ENCODE peak calls at places on chromosome 17, in six cellular contexts. One of them, this sample, is unnamed.

GRCh38 chr17:76075364-76076099 is 951 bp downstream of the GALR2 start:
- ATAC-seq in activated naive CD4-positive, alpha-beta T cell treated with anti-CD3 and anti-CD28 coated beads, Interleukin-2, amount 50 U/mL, for 72 hours: no peak
- ATAC-seq in effector memory CD8-positive, alpha-beta T cell: no peak
- ATAC-seq in activated naive CD8-positive, alpha-beta T cell treated with anti-CD3 and anti-CD28 coated beads, Interleukin-2, amount 50 U/mL, for 24 hours: no peak
- ATAC-seq in T-cell: no peak
- ATAC-seq in left lung: no peak
- ATAC-seq in this sample: no peak

GRCh38 chr17:80204626-80205468 is 15.3 kb downstream of the SGSH start:
- ATAC-seq in activated naive CD4-positive, alpha-beta T cell treated with anti-CD3 and anti-CD28 coated beads, Interleukin-2, amount 50 U/mL, for 72 hours: no peak
- ATAC-seq in effector memory CD8-positive, alpha-beta T cell: no peak
- ATAC-seq in activated naive CD8-positive, alpha-beta T cell treated with anti-CD3 and anti-CD28 coated beads, Interleukin-2, amount 50 U/mL, for 24 hours: no peak
- ATAC-seq in T-cell: no peak
- ATAC-seq in left lung: no peak
- ATAC-seq in this sample: peak

GRCh38 chr17:43661699-43662431 is at the start of gene MEOX1:
- ATAC-seq in activated naive CD4-positive, alpha-beta T cell treated with anti-CD3 and anti-CD28 coated beads, Interleukin-2, amount 50 U/mL, for 72 hours: peak
- ATAC-seq in effector memory CD8-positive, alpha-beta T cell: peak
- ATAC-seq in activated naive CD8-positive, alpha-beta T cell treated with anti-CD3 and anti-CD28 coated beads, Interleukin-2, amount 50 U/mL, for 24 hours: peak
- ATAC-seq in T-cell: no peak
- ATAC-seq in left lung: no peak
- ATAC-seq in this sample: peak

GRCh38 chr17:28598389-28598788 is 436 bp downstream of the SPAG5 start:
- ATAC-seq in activated naive CD4-positive, alpha-beta T cell treated with anti-CD3 and anti-CD28 coated beads, Interleukin-2, amount 50 U/mL, for 72 hours: no peak
- ATAC-seq in effector memory CD8-positive, alpha-beta T cell: no peak
- ATAC-seq in activated naive CD8-positive, alpha-beta T cell treated with anti-CD3 and anti-CD28 coated beads, Interleukin-2, amount 50 U/mL, for 24 hours: peak
- ATAC-seq in T-cell: no peak
- ATAC-seq in left lung: no peak
- ATAC-seq in this sample: no peak

GRCh38 chr17:79024901-79025737 is 1.1 kb downstream of the C1QTNF1 start:
- ATAC-seq in activated naive CD4-positive, alpha-beta T cell treated with anti-CD3 and anti-CD28 coated beads, Interleukin-2, amount 50 U/mL, for 72 hours: no peak
- ATAC-seq in effector memory CD8-positive, alpha-beta T cell: no peak
- ATAC-seq in activated naive CD8-positive, alpha-beta T cell treated with anti-CD3 and anti-CD28 coated beads, Interleukin-2, amount 50 U/mL, for 24 hours: no peak
- ATAC-seq in T-cell: no peak
- ATAC-seq in left lung: no peak
- ATAC-seq in this sample: no peak

GRCh38 chr17:33154869-33155455 is 138.1 kb downstream of the ASIC2 start:
- ATAC-seq in activated naive CD4-positive, alpha-beta T cell treated with anti-CD3 and anti-CD28 coated beads, Interleukin-2, amount 50 U/mL, for 72 hours: no peak
- ATAC-seq in effector memory CD8-positive, alpha-beta T cell: no peak
- ATAC-seq in activated naive CD8-positive, alpha-beta T cell treated with anti-CD3 and anti-CD28 coated beads, Interleukin-2, amount 50 U/mL, for 24 hours: no peak
- ATAC-seq in T-cell: no peak
- ATAC-seq in left lung: no peak
- ATAC-seq in this sample: no peak

GRCh38 chr17:67016039-67016762 is 28.2 kb upstream of the CACNG1 start:
- ATAC-seq in activated naive CD4-positive, alpha-beta T cell treated with anti-CD3 and anti-CD28 coated beads, Interleukin-2, amount 50 U/mL, for 72 hours: no peak
- ATAC-seq in effector memory CD8-positive, alpha-beta T cell: no peak
- ATAC-seq in activated naive CD8-positive, alpha-beta T cell treated with anti-CD3 and anti-CD28 coated beads, Interleukin-2, amount 50 U/mL, for 24 hours: no peak
- ATAC-seq in T-cell: no peak
- ATAC-seq in left lung: no peak
- ATAC-seq in this sample: no peak

GRCh38 chr17:82205720-82206508 is 6.7 kb downstream of the CCDC57 start:
- ATAC-seq in activated naive CD4-positive, alpha-beta T cell treated with anti-CD3 and anti-CD28 coated beads, Interleukin-2, amount 50 U/mL, for 72 hours: peak
- ATAC-seq in effector memory CD8-positive, alpha-beta T cell: peak
- ATAC-seq in activated naive CD8-positive, alpha-beta T cell treated with anti-CD3 and anti-CD28 coated beads, Interleukin-2, amount 50 U/mL, for 24 hours: peak
- ATAC-seq in T-cell: peak
- ATAC-seq in left lung: peak
- ATAC-seq in this sample: peak

GRCh38 chr17:1390422-1391367 is 9.3 kb downstream of the YWHAE start:
- ATAC-seq in activated naive CD4-positive, alpha-beta T cell treated with anti-CD3 and anti-CD28 coated beads, Interleukin-2, amount 50 U/mL, for 72 hours: no peak
- ATAC-seq in effector memory CD8-positive, alpha-beta T cell: no peak
- ATAC-seq in activated naive CD8-positive, alpha-beta T cell treated with anti-CD3 and anti-CD28 coated beads, Interleukin-2, amount 50 U/mL, for 24 hours: no peak
- ATAC-seq in T-cell: no peak
- ATAC-seq in left lung: peak
- ATAC-seq in this sample: peak

GRCh38 chr17:81910840-81911276 is 341 bp downstream of the PCYT2 start:
- ATAC-seq in activated naive CD4-positive, alpha-beta T cell treated with anti-CD3 and anti-CD28 coated beads, Interleukin-2, amount 50 U/mL, for 72 hours: no peak
- ATAC-seq in effector memory CD8-positive, alpha-beta T cell: no peak
- ATAC-seq in activated naive CD8-positive, alpha-beta T cell treated with anti-CD3 and anti-CD28 coated beads, Interleukin-2, amount 50 U/mL, for 24 hours: peak
- ATAC-seq in T-cell: peak
- ATAC-seq in left lung: peak
- ATAC-seq in this sample: peak

GRCh38 chr17:31269597-31269996 is 27.4 kb downstream of the OMG start:
- ATAC-seq in activated naive CD4-positive, alpha-beta T cell treated with anti-CD3 and anti-CD28 coated beads, Interleukin-2, amount 50 U/mL, for 72 hours: no peak
- ATAC-seq in effector memory CD8-positive, alpha-beta T cell: no peak
- ATAC-seq in activated naive CD8-positive, alpha-beta T cell treated with anti-CD3 and anti-CD28 coated beads, Interleukin-2, amount 50 U/mL, for 24 hours: no peak
- ATAC-seq in T-cell: no peak
- ATAC-seq in left lung: peak
- ATAC-seq in this sample: no peak

GRCh38 chr17:58837699-58838098 is 82.0 kb downstream of the PPM1E start:
- ATAC-seq in activated naive CD4-positive, alpha-beta T cell treated with anti-CD3 and anti-CD28 coated beads, Interleukin-2, amount 50 U/mL, for 72 hours: no peak
- ATAC-seq in effector memory CD8-positive, alpha-beta T cell: no peak
- ATAC-seq in activated naive CD8-positive, alpha-beta T cell treated with anti-CD3 and anti-CD28 coated beads, Interleukin-2, amount 50 U/mL, for 24 hours: no peak
- ATAC-seq in T-cell: no peak
- ATAC-seq in left lung: no peak
- ATAC-seq in this sample: no peak

GRCh38 chr17:72699566-72699965 is 392.9 kb downstream of the SLC39A11 start:
- ATAC-seq in activated naive CD4-positive, alpha-beta T cell treated with anti-CD3 and anti-CD28 coated beads, Interleukin-2, amount 50 U/mL, for 72 hours: no peak
- ATAC-seq in effector memory CD8-positive, alpha-beta T cell: no peak
- ATAC-seq in activated naive CD8-positive, alpha-beta T cell treated with anti-CD3 and anti-CD28 coated beads, Interleukin-2, amount 50 U/mL, for 24 hours: no peak
- ATAC-seq in T-cell: no peak
- ATAC-seq in left lung: no peak
- ATAC-seq in this sample: peak

GRCh38 chr17:41178341-41178740 is 320 bp upstream of the KRTAP4-2 start:
- ATAC-seq in activated naive CD4-positive, alpha-beta T cell treated with anti-CD3 and anti-CD28 coated beads, Interleukin-2, amount 50 U/mL, for 72 hours: no peak
- ATAC-seq in effector memory CD8-positive, alpha-beta T cell: no peak
- ATAC-seq in activated naive CD8-positive, alpha-beta T cell treated with anti-CD3 and anti-CD28 coated beads, Interleukin-2, amount 50 U/mL, for 24 hours: no peak
- ATAC-seq in T-cell: no peak
- ATAC-seq in left lung: no peak
- ATAC-seq in this sample: peak

GRCh38 chr17:68437979-68438877 is 19.1 kb downstream of the WIPI1 start:
- ATAC-seq in activated naive CD4-positive, alpha-beta T cell treated with anti-CD3 and anti-CD28 coated beads, Interleukin-2, amount 50 U/mL, for 72 hours: peak
- ATAC-seq in effector memory CD8-positive, alpha-beta T cell: peak
- ATAC-seq in activated naive CD8-positive, alpha-beta T cell treated with anti-CD3 and anti-CD28 coated beads, Interleukin-2, amount 50 U/mL, for 24 hours: peak
- ATAC-seq in T-cell: peak
- ATAC-seq in left lung: peak
- ATAC-seq in this sample: peak

GRCh38 chr17:30380106-30380420 is 1.3 kb downstream of the CPD start:
- ATAC-seq in activated naive CD4-positive, alpha-beta T cell treated with anti-CD3 and anti-CD28 coated beads, Interleukin-2, amount 50 U/mL, for 72 hours: no peak
- ATAC-seq in effector memory CD8-positive, alpha-beta T cell: no peak
- ATAC-seq in activated naive CD8-positive, alpha-beta T cell treated with anti-CD3 and anti-CD28 coated beads, Interleukin-2, amount 50 U/mL, for 24 hours: peak
- ATAC-seq in T-cell: no peak
- ATAC-seq in left lung: no peak
- ATAC-seq in this sample: peak

GRCh38 chr17:1467258-1467657 is 11.2 kb upstream of the CRK start:
- ATAC-seq in activated naive CD4-positive, alpha-beta T cell treated with anti-CD3 and anti-CD28 coated beads, Interleukin-2, amount 50 U/mL, for 72 hours: no peak
- ATAC-seq in effector memory CD8-positive, alpha-beta T cell: no peak
- ATAC-seq in activated naive CD8-positive, alpha-beta T cell treated with anti-CD3 and anti-CD28 coated beads, Interleukin-2, amount 50 U/mL, for 24 hours: no peak
- ATAC-seq in T-cell: no peak
- ATAC-seq in left lung: no peak
- ATAC-seq in this sample: no peak

GRCh38 chr17:8103549-8103948 is 14.8 kb downstream of the ALOXE3 start:
- ATAC-seq in activated naive CD4-positive, alpha-beta T cell treated with anti-CD3 and anti-CD28 coated beads, Interleukin-2, amount 50 U/mL, for 72 hours: no peak
- ATAC-seq in effector memory CD8-positive, alpha-beta T cell: no peak
- ATAC-seq in activated naive CD8-positive, alpha-beta T cell treated with anti-CD3 and anti-CD28 coated beads, Interleukin-2, amount 50 U/mL, for 24 hours: no peak
- ATAC-seq in T-cell: no peak
- ATAC-seq in left lung: peak
- ATAC-seq in this sample: no peak

GRCh38 chr17:30939059-30939689 is 17.4 kb downstream of the ADAP2 start:
- ATAC-seq in activated naive CD4-positive, alpha-beta T cell treated with anti-CD3 and anti-CD28 coated beads, Interleukin-2, amount 50 U/mL, for 72 hours: no peak
- ATAC-seq in effector memory CD8-positive, alpha-beta T cell: no peak
- ATAC-seq in activated naive CD8-positive, alpha-beta T cell treated with anti-CD3 and anti-CD28 coated beads, Interleukin-2, amount 50 U/mL, for 24 hours: no peak
- ATAC-seq in T-cell: no peak
- ATAC-seq in left lung: no peak
- ATAC-seq in this sample: peak

GRCh38 chr17:16479264-16479663 is 12.7 kb downstream of the LRRC75A start:
- ATAC-seq in activated naive CD4-positive, alpha-beta T cell treated with anti-CD3 and anti-CD28 coated beads, Interleukin-2, amount 50 U/mL, for 72 hours: no peak
- ATAC-seq in effector memory CD8-positive, alpha-beta T cell: no peak
- ATAC-seq in activated naive CD8-positive, alpha-beta T cell treated with anti-CD3 and anti-CD28 coated beads, Interleukin-2, amount 50 U/mL, for 24 hours: no peak
- ATAC-seq in T-cell: no peak
- ATAC-seq in left lung: no peak
- ATAC-seq in this sample: no peak

GRCh38 chr17:62965149-62965648 is 836 bp upstream of the TANC2 start:
- ATAC-seq in activated naive CD4-positive, alpha-beta T cell treated with anti-CD3 and anti-CD28 coated beads, Interleukin-2, amount 50 U/mL, for 72 hours: no peak
- ATAC-seq in effector memory CD8-positive, alpha-beta T cell: peak
- ATAC-seq in activated naive CD8-positive, alpha-beta T cell treated with anti-CD3 and anti-CD28 coated beads, Interleukin-2, amount 50 U/mL, for 24 hours: peak
- ATAC-seq in T-cell: peak
- ATAC-seq in left lung: no peak
- ATAC-seq in this sample: peak

GRCh38 chr17:78767806-78768205 is 14.3 kb downstream of the CYTH1 start:
- ATAC-seq in activated naive CD4-positive, alpha-beta T cell treated with anti-CD3 and anti-CD28 coated beads, Interleukin-2, amount 50 U/mL, for 72 hours: no peak
- ATAC-seq in effector memory CD8-positive, alpha-beta T cell: no peak
- ATAC-seq in activated naive CD8-positive, alpha-beta T cell treated with anti-CD3 and anti-CD28 coated beads, Interleukin-2, amount 50 U/mL, for 24 hours: no peak
- ATAC-seq in T-cell: no peak
- ATAC-seq in left lung: no peak
- ATAC-seq in this sample: no peak

GRCh38 chr17:56011406-56012131 is 141.7 kb upstream of the ANKFN1 start:
- ATAC-seq in activated naive CD4-positive, alpha-beta T cell treated with anti-CD3 and anti-CD28 coated beads, Interleukin-2, amount 50 U/mL, for 72 hours: peak
- ATAC-seq in effector memory CD8-positive, alpha-beta T cell: no peak
- ATAC-seq in activated naive CD8-positive, alpha-beta T cell treated with anti-CD3 and anti-CD28 coated beads, Interleukin-2, amount 50 U/mL, for 24 hours: peak
- ATAC-seq in T-cell: no peak
- ATAC-seq in left lung: no peak
- ATAC-seq in this sample: peak

GRCh38 chr17:7184091-7184488 is 4.9 kb upstream of the ASGR1 start:
- ATAC-seq in activated naive CD4-positive, alpha-beta T cell treated with anti-CD3 and anti-CD28 coated beads, Interleukin-2, amount 50 U/mL, for 72 hours: peak
- ATAC-seq in effector memory CD8-positive, alpha-beta T cell: no peak
- ATAC-seq in activated naive CD8-positive, alpha-beta T cell treated with anti-CD3 and anti-CD28 coated beads, Interleukin-2, amount 50 U/mL, for 24 hours: no peak
- ATAC-seq in T-cell: no peak
- ATAC-seq in left lung: peak
- ATAC-seq in this sample: no peak

GRCh38 chr17:55089251-55089650 is 120.7 kb downstream of the STXBP4 start:
- ATAC-seq in activated naive CD4-positive, alpha-beta T cell treated with anti-CD3 and anti-CD28 coated beads, Interleukin-2, amount 50 U/mL, for 72 hours: no peak
- ATAC-seq in effector memory CD8-positive, alpha-beta T cell: peak
- ATAC-seq in activated naive CD8-positive, alpha-beta T cell treated with anti-CD3 and anti-CD28 coated beads, Interleukin-2, amount 50 U/mL, for 24 hours: no peak
- ATAC-seq in T-cell: no peak
- ATAC-seq in left lung: no peak
- ATAC-seq in this sample: peak

GRCh38 chr17:36591434-36592315 is at the start of gene DHRS11:
- ATAC-seq in activated naive CD4-positive, alpha-beta T cell treated with anti-CD3 and anti-CD28 coated beads, Interleukin-2, amount 50 U/mL, for 72 hours: peak
- ATAC-seq in effector memory CD8-positive, alpha-beta T cell: peak
- ATAC-seq in activated naive CD8-positive, alpha-beta T cell treated with anti-CD3 and anti-CD28 coated beads, Interleukin-2, amount 50 U/mL, for 24 hours: peak
- ATAC-seq in T-cell: peak
- ATAC-seq in left lung: peak
- ATAC-seq in this sample: peak

GRCh38 chr17:44272321-44272951 is 4.5 kb upstream of the SLC4A1 start:
- ATAC-seq in activated naive CD4-positive, alpha-beta T cell treated with anti-CD3 and anti-CD28 coated beads, Interleukin-2, amount 50 U/mL, for 72 hours: no peak
- ATAC-seq in effector memory CD8-positive, alpha-beta T cell: no peak
- ATAC-seq in activated naive CD8-positive, alpha-beta T cell treated with anti-CD3 and anti-CD28 coated beads, Interleukin-2, amount 50 U/mL, for 24 hours: no peak
- ATAC-seq in T-cell: no peak
- ATAC-seq in left lung: no peak
- ATAC-seq in this sample: no peak

GRCh38 chr17:59356543-59357218 is 25.2 kb downstream of the YPEL2 start:
- ATAC-seq in activated naive CD4-positive, alpha-beta T cell treated with anti-CD3 and anti-CD28 coated beads, Interleukin-2, amount 50 U/mL, for 72 hours: no peak
- ATAC-seq in effector memory CD8-positive, alpha-beta T cell: no peak
- ATAC-seq in activated naive CD8-positive, alpha-beta T cell treated with anti-CD3 and anti-CD28 coated beads, Interleukin-2, amount 50 U/mL, for 24 hours: no peak
- ATAC-seq in T-cell: no peak
- ATAC-seq in left lung: no peak
- ATAC-seq in this sample: no peak